ENCODE peak calls at places on chromosomes 16 and 17, in nine cellular contexts. C is endothelial cell of umbilical vein, D is H1, O is prostate gland, X is SK-N-SH, R is stomach, M is HL-60, V is spleen, H is K562. N is an unnamed sample.

GRCh38 chr17:10327640-10328039 is 45.2 kb downstream of the MYH13 start:
- DNase-seq in C (peak; percentile 37), D (peak; percentile 73), O (peak; percentile 81), X (peak; percentile 75), R (peak; percentile 75), M (peak; percentile 47), V (peak; percentile 84), H (peak; percentile 76), N (no peak)

GRCh38 chr16:24858219-24859041 is 12.7 kb downstream of the SLC5A11 start:
- DNase-seq in C (peak; percentile 49), D (no peak), O (no peak), X (no peak), R (peak; percentile 39), M (peak; percentile 36), V (no peak), H (peak; percentile 67), N (no peak)

GRCh38 chr16:9340402-9341095 is 249.1 kb downstream of the HAPSTR1 start:
- DNase-seq in C (no peak), D (no peak), O (no peak), X (no peak), R (no peak), M (no peak), V (no peak), H (no peak), N (no peak)

GRCh38 chr17:27352481-27353460 is 58.9 kb downstream of the WSB1 start:
- DNase-seq in C (peak; percentile 74), D (no peak), O (no peak), X (no peak), R (no peak), M (no peak), V (no peak), H (no peak), N (no peak)

GRCh38 chr16:1790611-1791255 is 2.8 kb downstream of the IGFALS start:
- DNase-seq in C (no peak), D (no peak), O (peak; percentile 3), X (no peak), R (no peak), M (no peak), V (peak; percentile 67), H (no peak), N (peak; percentile 82)

GRCh38 chr17:17146791-17147406 is 59.2 kb downstream of the PLD6 start:
- DNase-seq in C (no peak), D (no peak), O (no peak), X (no peak), R (no peak), M (peak; percentile 1), V (no peak), H (peak; percentile 10), N (no peak)

GRCh38 chr17:17001076-17001777 is 29.3 kb upstream of the TNFRSF13B start:
- DNase-seq in C (no peak), D (no peak), O (no peak), X (no peak), R (no peak), M (no peak), V (no peak), H (no peak), N (no peak)

GRCh38 chr17:42340691-42341127 is 47.5 kb downstream of the STAT3 start:
- DNase-seq in C (no peak), D (no peak), O (no peak), X (no peak), R (no peak), M (no peak), V (no peak), H (no peak), N (no peak)

GRCh38 chr16:56606688-56607618 is 1.4 kb upstream of the MT2A start:
- DNase-seq in C (peak; percentile 96), D (no peak), O (peak; percentile 82), X (no peak), R (peak; percentile 62), M (no peak), V (peak; percentile 89), H (no peak), N (no peak)

GRCh38 chr16:79316004-79316458 is 284.5 kb downstream of the MAF start:
- DNase-seq in C (no peak), D (no peak), O (no peak), X (no peak), R (no peak), M (no peak), V (no peak), H (no peak), N (no peak)

GRCh38 chr16:22789281-22789945 is 24.5 kb upstream of the HS3ST2 start:
- DNase-seq in C (no peak), D (peak; percentile 13), O (no peak), X (no peak), R (no peak), M (no peak), V (no peak), H (no peak), N (no peak)

GRCh38 chr16:29982560-29983419 is 9.1 kb downstream of the TAOK2 start:
- DNase-seq in C (no peak), D (no peak), O (no peak), X (no peak), R (no peak), M (no peak), V (no peak), H (no peak), N (no peak)

GRCh38 chr16:77213542-77214108 is 14.4 kb downstream of the SYCE1L start:
- DNase-seq in C (peak; percentile 86), D (no peak), O (no peak), X (no peak), R (no peak), M (no peak), V (peak; percentile 81), H (no peak), N (no peak)

GRCh38 chr17:66932295-66932694 is 32.2 kb upstream of the CACNG4 start:
- DNase-seq in C (no peak), D (no peak), O (no peak), X (peak; percentile 64), R (no peak), M (no peak), V (no peak), H (no peak), N (no peak)

GRCh38 chr17:45164734-45165269 is 3.1 kb downstream of the HEXIM2 start:
- DNase-seq in C (no peak), D (no peak), O (no peak), X (no peak), R (no peak), M (no peak), V (peak; percentile 59), H (no peak), N (no peak)

GRCh38 chr17:45161288-45162021 is at the start of gene HEXIM2:
- DNase-seq in C (peak; percentile 100), D (peak; percentile 99), O (peak; percentile 99), X (peak; percentile 96), R (peak; percentile 98), M (peak; percentile 99), V (peak; percentile 99), H (peak; percentile 100), N (peak; percentile 98)

GRCh38 chr17:45156242-45156641 is 5.4 kb upstream of the HEXIM2 start:
- DNase-seq in C (no peak), D (no peak), O (no peak), X (no peak), R (no peak), M (no peak), V (no peak), H (no peak), N (no peak)

GRCh38 chr17:45162022-45162687 is 480 bp downstream of the HEXIM2 start:
- DNase-seq in C (no peak), D (no peak), O (no peak), X (no peak), R (no peak), M (no peak), V (peak; percentile 88), H (no peak), N (no peak)

GRCh38 chr17:45160505-45161287 is 979 bp upstream of the HEXIM2 start:
- DNase-seq in C (peak; percentile 80), D (no peak), O (peak; percentile 59), X (peak; percentile 81), R (peak; percentile 58), M (peak; percentile 47), V (peak; percentile 93), H (peak; percentile 83), N (peak; percentile 69)
- TF ChIP-seq POLR2AphosphoS5 in C (no peak), D (peak; percentile 95), O (no peak), X (no peak), R (no peak), M (peak; percentile 26), V (no peak), H (peak; percentile 46), N (no peak)

GRCh38 chr16:49473131-49473530 is 99.5 kb downstream of the C16orf78 start:
- DNase-seq in C (no peak), D (no peak), O (no peak), X (no peak), R (peak; percentile 3), M (no peak), V (peak; percentile 65), H (no peak), N (no peak)
- H3K27ac ChIP-seq in C (no peak overlapping the region), D (no peak overlapping the region), O (no peak overlapping the region), X (no peak overlapping the region), R (no peak overlapping the region), M (no peak overlapping the region), V (no peak overlapping the region), H (no peak overlapping the region), N (no peak overlapping the region)

GRCh38 chr17:79792984-79793923 is 3.6 kb downstream of the CBX8 start:
- DNase-seq in C (no peak), D (no peak), O (no peak), X (peak; percentile 40), R (no peak), M (no peak), V (no peak), H (no peak), N (peak; percentile 89)
- TF ChIP-seq POLR2AphosphoS5 in C (no peak), D (no peak), O (no peak), X (no peak), R (no peak), M (no peak), V (peak; percentile 44), H (no peak), N (no peak)

GRCh38 chr16:83900611-83901010 is 1.7 kb downstream of the MLYCD start:
- DNase-seq in C (no peak), D (no peak), O (no peak), X (no peak), R (no peak), M (no peak), V (no peak), H (no peak), N (no peak)

GRCh38 chr16:83898463-83899271 is at the start of gene MLYCD:
- DNase-seq in C (peak; percentile 68), D (peak; percentile 31), O (peak; percentile 71), X (peak; percentile 98), R (peak; percentile 94), M (peak; percentile 62), V (peak; percentile 95), H (peak; percentile 87), N (peak; percentile 97)

GRCh38 chr16:83899272-83899897 is 470 bp downstream of the MLYCD start:
- DNase-seq in C (peak; percentile 75), D (no peak), O (no peak), X (peak; percentile 78), R (peak; percentile 61), M (peak; percentile 50), V (peak; percentile 90), H (peak; percentile 70), N (peak; percentile 91)

GRCh38 chr16:83901101-83901500 is 2.2 kb downstream of the MLYCD start:
- DNase-seq in C (no peak), D (no peak), O (no peak), X (no peak), R (no peak), M (no peak), V (no peak), H (no peak), N (no peak)

DNA sequence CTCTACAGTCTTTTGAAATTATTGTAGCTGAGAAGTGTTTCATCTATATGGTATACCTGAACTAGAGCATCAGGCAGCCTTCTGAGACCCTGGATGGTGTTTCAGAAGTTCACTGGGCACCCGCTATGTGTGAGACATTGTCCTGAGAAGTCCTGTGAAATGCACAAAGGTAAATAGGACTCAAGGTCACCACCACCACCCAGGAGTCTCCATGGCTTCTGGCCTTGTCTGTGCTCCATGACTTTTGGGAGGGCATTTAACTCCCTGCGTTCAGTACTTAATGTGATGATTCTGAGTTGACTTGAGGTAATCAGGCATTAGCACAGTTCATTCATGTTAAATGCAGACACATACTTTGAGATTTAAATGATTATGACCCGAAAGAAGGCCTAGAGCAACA is 1.1 kb downstream of the MLYCD start:
- DNase-seq in C (no peak), D (no peak), O (no peak), X (no peak), R (no peak), M (no peak), V (no peak), H (no peak), N (no peak)
- H3K27ac ChIP-seq in C (no peak overlapping the region), D (no peak overlapping the region), O (peak overlapping the region; percentile 67), X (no peak overlapping the region), R (peak overlapping the region; percentile 97), M (peak overlapping the region; percentile 34), V (peak overlapping the region; percentile 89), H (no peak overlapping the region), N (peak overlapping the region; percentile 87)

N was measured in upper lobe of left lung.